ENCODE peak calls at places on chromosomes 4 and X, in four cellular contexts. One of them, this sample, is unnamed.

GRCh38 chr4:76689079-76689817 is 208.7 kb downstream of the SOWAHB start:
- DNase-seq in K562: no peak
- DNase-seq in GM12878: no peak
- DNase-seq in HL-60: no peak
- DNase-seq in this sample: peak; percentile 22

GRCh38 chr4:82975792-82976191 is 34.8 kb downstream of the LIN54 start:
- DNase-seq in K562: no peak
- DNase-seq in HL-60: no peak
- DNase-seq in GM12878: no peak
- DNase-seq in this sample: no peak

GRCh38 chr4:25448379-25449109 is 71.5 kb downstream of the ANAPC4 start:
- DNase-seq in GM12878: no peak
- DNase-seq in K562: no peak
- DNase-seq in HL-60: no peak
- DNase-seq in this sample: no peak

GRCh38 chrX:72247206-72247944 is 8.5 kb upstream of the ERCC6L start:
- DNase-seq in K562: peak; percentile 56
- DNase-seq in HL-60: no peak
- DNase-seq in GM12878: no peak
- DNase-seq in this sample: no peak

GRCh38 chr4:84501197-84501492 is 2.1 kb upstream of the NKX6-1 start:
- DNase-seq in HL-60: no peak
- DNase-seq in K562: no peak
- DNase-seq in GM12878: no peak
- DNase-seq in this sample: no peak

GRCh38 chr4:175935016-175935661 is 123.1 kb upstream of the GPM6A start:
- DNase-seq in K562: no peak
- DNase-seq in HL-60: no peak
- DNase-seq in GM12878: no peak
- DNase-seq in this sample: no peak

GRCh38 chrX:74293343-74293946 is 10.5 kb upstream of the ZCCHC13 start:
- DNase-seq in HL-60: peak; percentile 25
- DNase-seq in GM12878: no peak
- DNase-seq in K562: peak; percentile 83
- DNase-seq in this sample: peak; percentile 22

GRCh38 chr4:89657931-89658700 is 178.8 kb downstream of the SNCA start:
- DNase-seq in GM12878: no peak
- DNase-seq in K562: peak; percentile 4
- DNase-seq in HL-60: no peak
- DNase-seq in this sample: no peak

GRCh38 chr4:921830-922331 is 10.2 kb downstream of the GAK start:
- DNase-seq in GM12878: peak; percentile 83
- DNase-seq in HL-60: no peak
- DNase-seq in K562: no peak
- DNase-seq in this sample: no peak

GRCh38 chr4:156388826-156389225 is 435.2 kb upstream of the CTSO start:
- DNase-seq in K562: no peak
- DNase-seq in HL-60: no peak
- DNase-seq in GM12878: no peak
- DNase-seq in this sample: no peak

GRCh38 chrX:1466971-1467561 is 14.4 kb upstream of the ASMTL start:
- DNase-seq in K562: no peak
- DNase-seq in GM12878: no peak
- DNase-seq in HL-60: no peak
- DNase-seq in this sample: peak; percentile 53

GRCh38 chr4:155632314-155632713 is 34.3 kb upstream of the GUCY1A1 start:
- DNase-seq in GM12878: no peak
- DNase-seq in HL-60: no peak
- DNase-seq in K562: no peak
- DNase-seq in this sample: no peak

GRCh38 chr4:151567056-151567455 is 158.1 kb downstream of the FHIP1A start:
- DNase-seq in HL-60: no peak
- DNase-seq in K562: no peak
- DNase-seq in GM12878: peak; percentile 13
- DNase-seq in this sample: no peak

GRCh38 chrX:37809970-37810369 is 30.1 kb downstream of the CYBB start:
- DNase-seq in GM12878: no peak
- DNase-seq in HL-60: no peak
- DNase-seq in K562: no peak
- DNase-seq in this sample: no peak

GRCh38 chr4:137819964-137820383 is 287.7 kb upstream of the PCDH18 start:
- DNase-seq in K562: peak; percentile 22
- DNase-seq in GM12878: peak; percentile 1
- DNase-seq in HL-60: peak; percentile 4
- DNase-seq in this sample: peak; percentile 7

GRCh38 chrX:155094468-155095061 is 23.3 kb downstream of the BRCC3 start:
- DNase-seq in K562: peak; percentile 47
- DNase-seq in GM12878: no peak
- DNase-seq in HL-60: no peak
- DNase-seq in this sample: no peak
- TF ChIP-seq SPI1 in K562: no peak
- TF ChIP-seq SPI1 in GM12878: no peak
- TF ChIP-seq SPI1 in HL-60: no peak
- TF ChIP-seq SPI1 in this sample: no peak

GRCh38 chr4:10529891-10530786 is 72.9 kb upstream of the ZNF518B start:
- DNase-seq in K562: no peak
- DNase-seq in GM12878: no peak
- DNase-seq in HL-60: no peak
- DNase-seq in this sample: no peak
- TF ChIP-seq POLR2AphosphoS5 in K562: no peak
- TF ChIP-seq POLR2AphosphoS5 in GM12878: no peak
- TF ChIP-seq POLR2AphosphoS5 in HL-60: no peak
- TF ChIP-seq POLR2AphosphoS5 in this sample: no peak

GRCh38 chr4:79661196-79661595 is 253.2 kb upstream of the GK2 start:
- DNase-seq in HL-60: no peak
- DNase-seq in GM12878: no peak
- DNase-seq in K562: no peak
- DNase-seq in this sample: no peak
- TF ChIP-seq SPI1 in HL-60: no peak
- TF ChIP-seq SPI1 in GM12878: no peak
- TF ChIP-seq SPI1 in K562: no peak
- TF ChIP-seq SPI1 in this sample: no peak

GRCh38 chrX:10828640-10829039 is 208.3 kb upstream of the MID1 start:
- DNase-seq in HL-60: no peak
- DNase-seq in K562: no peak
- DNase-seq in GM12878: no peak
- DNase-seq in this sample: no peak

GRCh38 chrX:10832103-10832502 is 211.7 kb upstream of the MID1 start:
- DNase-seq in HL-60: no peak
- DNase-seq in GM12878: no peak
- DNase-seq in K562: no peak
- DNase-seq in this sample: no peak

GRCh38 chrX:10833299-10834169 is 213.1 kb upstream of the MID1 start:
- DNase-seq in HL-60: no peak
- DNase-seq in GM12878: no peak
- DNase-seq in K562: peak; percentile 27
- DNase-seq in this sample: no peak
- TF ChIP-seq POLR2AphosphoS5 in HL-60: no peak
- TF ChIP-seq POLR2AphosphoS5 in GM12878: no peak
- TF ChIP-seq POLR2AphosphoS5 in K562: no peak
- TF ChIP-seq POLR2AphosphoS5 in this sample: no peak

GRCh38 chrX:83511208-83511607 is 3.1 kb downstream of the POU3F4 start:
- DNase-seq in K562: no peak
- DNase-seq in GM12878: no peak
- DNase-seq in HL-60: no peak
- DNase-seq in this sample: no peak
- TF ChIP-seq SPI1 in K562: no peak
- TF ChIP-seq SPI1 in GM12878: no peak
- TF ChIP-seq SPI1 in HL-60: no peak
- TF ChIP-seq SPI1 in this sample: no peak

This sample was measured in GM12891.